ENCODE peak calls at places on chromosomes 1 and 21, in eight cellular contexts. X, O, F, H, V, W, J and U are unnamed samples.

GRCh38 chr1:234887026-234887910 is 241.4 kb downstream of the TOMM20 start:
- DNase-seq in X (no peak), O (peak), F (no peak), H (no peak), V (peak), W (no peak), J (no peak), U (no peak)

GRCh38 chr1:233304489-233305102 is 9.1 kb upstream of the PCNX2 start:
- DNase-seq in X (no peak), O (peak), F (peak), H (no peak), V (peak), W (no peak), J (peak), U (no peak)

GRCh38 chr21:36860736-36861594 is 105.5 kb downstream of the HLCS start:
- DNase-seq in X (no peak), O (peak), F (no peak), H (no peak), V (no peak), W (no peak), J (no peak), U (no peak)

GRCh38 chr1:151898519-151898991 is 10.8 kb downstream of the THEM4 start:
- DNase-seq in X (no peak), O (no peak), F (no peak), H (no peak), V (no peak), W (peak), J (no peak), U (peak)

GRCh38 chr1:7770620-7770938 is 517 bp upstream of the VAMP3 start:
- DNase-seq in X (no peak), O (no peak), F (no peak), H (no peak), V (no peak), W (no peak), J (no peak), U (no peak)

GRCh38 chr1:23384312-23385058 is 14.8 kb upstream of the ZNF436 start:
- DNase-seq in X (no peak), O (peak), F (no peak), H (no peak), V (peak), W (no peak), J (no peak), U (no peak)

GRCh38 chr1:32247452-32247851 is 430 bp downstream of the FAM167B start:
- DNase-seq in X (no peak), O (no peak), F (no peak), H (no peak), V (no peak), W (no peak), J (no peak), U (no peak)

GRCh38 chr1:3492545-3493246 is 38.2 kb downstream of the ARHGEF16 start:
- DNase-seq in X (no peak), O (no peak), F (no peak), H (no peak), V (no peak), W (peak), J (no peak), U (no peak)

GRCh38 chr1:168338589-168339503 is 58.2 kb downstream of the TBX19 start:
- DNase-seq in X (no peak), O (no peak), F (no peak), H (no peak), V (no peak), W (no peak), J (no peak), U (no peak)

GRCh38 chr1:109621402-109622101 is 1.9 kb downstream of the AMPD2 start:
- DNase-seq in X (no peak), O (no peak), F (no peak), H (no peak), V (peak), W (no peak), J (no peak), U (no peak)

GRCh38 chr1:228510101-228510850 is 23.1 kb downstream of the RNF187 start:
- DNase-seq in X (no peak), O (no peak), F (no peak), H (no peak), V (no peak), W (no peak), J (no peak), U (no peak)

GRCh38 chr1:22952694-22953391 is 19.8 kb downstream of the LACTBL1 start:
- DNase-seq in X (no peak), O (no peak), F (no peak), H (peak), V (no peak), W (no peak), J (peak), U (no peak)

GRCh38 chr1:145961109-145961424 is 3.2 kb upstream of the LIX1L start:
- DNase-seq in X (peak), O (no peak), F (no peak), H (no peak), V (no peak), W (no peak), J (peak), U (no peak)

GRCh38 chr1:230128569-230129269 is 61.7 kb downstream of the GALNT2 start:
- DNase-seq in X (no peak), O (no peak), F (no peak), H (no peak), V (no peak), W (no peak), J (no peak), U (no peak)

GRCh38 chr1:165284471-165284870 is 72.0 kb downstream of the LMX1A start:
- DNase-seq in X (no peak), O (no peak), F (no peak), H (no peak), V (no peak), W (no peak), J (no peak), U (peak)

GRCh38 chr1:89525169-89525855 is 683 bp downstream of the LRRC8B start:
- DNase-seq in X (peak), O (no peak), F (peak), H (peak), V (no peak), W (no peak), J (peak), U (peak)

GRCh38 chr1:54814148-54814498 is 13.0 kb upstream of the TTC22 start:
- DNase-seq in X (no peak), O (no peak), F (no peak), H (no peak), V (no peak), W (peak), J (no peak), U (peak)

GRCh38 chr1:202664083-202664482 is 46.2 kb downstream of the SYT2 start:
- DNase-seq in X (no peak), O (no peak), F (no peak), H (no peak), V (peak), W (no peak), J (no peak), U (no peak)

GRCh38 chr1:199687321-199687720 is 340.2 kb upstream of the NR5A2 start:
- DNase-seq in X (no peak), O (peak), F (no peak), H (no peak), V (peak), W (no peak), J (peak), U (no peak)

GRCh38 chr1:23904748-23905357 is 8.3 kb downstream of the CNR2 start:
- DNase-seq in X (no peak), O (no peak), F (no peak), H (no peak), V (no peak), W (no peak), J (no peak), U (no peak)

GRCh38 chr1:113758631-113759340 is 500 bp downstream of the PHTF1 start:
- DNase-seq in X (peak), O (peak), F (peak), H (peak), V (peak), W (peak), J (peak), U (peak)

GRCh38 chr1:202807367-202807925 is 775 bp downstream of the KDM5B start:
- DNase-seq in X (peak), O (peak), F (peak), H (peak), V (no peak), W (no peak), J (peak), U (peak)

GRCh38 chr1:22916469-22916817 is 56.2 kb downstream of the LACTBL1 start:
- DNase-seq in X (no peak), O (no peak), F (no peak), H (no peak), V (no peak), W (no peak), J (no peak), U (no peak)

GRCh38 chr1:186620951-186621350 is 59.3 kb downstream of the PTGS2 start:
- DNase-seq in X (no peak), O (peak), F (no peak), H (no peak), V (peak), W (no peak), J (no peak), U (no peak)

GRCh38 chr1:203954293-203954692 is 92.9 kb downstream of the SNRPE start:
- DNase-seq in X (no peak), O (no peak), F (no peak), H (no peak), V (no peak), W (no peak), J (no peak), U (no peak)

GRCh38 chr1:209076688-209077087 is 506.8 kb upstream of the CAMK1G start:
- DNase-seq in X (no peak), O (peak), F (no peak), H (no peak), V (peak), W (no peak), J (peak), U (no peak)
- TF ChIP-seq CTCF in X (no peak), O (peak), F (peak), H (no peak), V (peak), W (no peak), J (peak), U (peak)

GRCh38 chr1:212269306-212269705 is 15.9 kb upstream of the PPP2R5A start:
- DNase-seq in X (no peak), O (no peak), F (peak), H (no peak), V (no peak), W (no peak), J (peak), U (no peak)
- TF ChIP-seq CTCF in X (no peak), O (peak), F (no peak), H (no peak), V (no peak), W (no peak), J (peak), U (no peak)

GRCh38 chr21:37915941-37916794 is at the start of gene KCNJ6:
- DNase-seq in X (peak), O (peak), F (peak), H (peak), V (peak), W (peak), J (peak), U (peak)
- TF ChIP-seq CTCF in X (peak), O (peak), F (peak), H (no peak), V (peak), W (peak), J (peak), U (no peak)

GRCh38 chr21:29194342-29194741 is 63.9 kb downstream of the MAP3K7CL start:
- DNase-seq in X (no peak), O (no peak), F (no peak), H (no peak), V (no peak), W (no peak), J (no peak), U (no peak)

GRCh38 chr21:29194847-29195246 is 64.4 kb downstream of the MAP3K7CL start:
- DNase-seq in X (no peak), O (no peak), F (no peak), H (no peak), V (no peak), W (no peak), J (no peak), U (no peak)

GRCh38 chr21:29196664-29197052 is 66.2 kb downstream of the MAP3K7CL start:
- DNase-seq in X (no peak), O (no peak), F (no peak), H (no peak), V (no peak), W (no peak), J (no peak), U (no peak)

GRCh38 chr21:29193907-29194306 is 63.5 kb downstream of the MAP3K7CL start:
- DNase-seq in X (no peak), O (no peak), F (no peak), H (no peak), V (no peak), W (no peak), J (no peak), U (no peak)

GRCh38 chr21:29196021-29196663 is 65.7 kb downstream of the MAP3K7CL start:
- DNase-seq in X (no peak), O (peak), F (no peak), H (no peak), V (peak), W (peak), J (peak), U (no peak)
- TF ChIP-seq CTCF in X (peak), O (peak), F (no peak), H (no peak), V (peak), W (peak), J (peak), U (no peak)

DNA sequence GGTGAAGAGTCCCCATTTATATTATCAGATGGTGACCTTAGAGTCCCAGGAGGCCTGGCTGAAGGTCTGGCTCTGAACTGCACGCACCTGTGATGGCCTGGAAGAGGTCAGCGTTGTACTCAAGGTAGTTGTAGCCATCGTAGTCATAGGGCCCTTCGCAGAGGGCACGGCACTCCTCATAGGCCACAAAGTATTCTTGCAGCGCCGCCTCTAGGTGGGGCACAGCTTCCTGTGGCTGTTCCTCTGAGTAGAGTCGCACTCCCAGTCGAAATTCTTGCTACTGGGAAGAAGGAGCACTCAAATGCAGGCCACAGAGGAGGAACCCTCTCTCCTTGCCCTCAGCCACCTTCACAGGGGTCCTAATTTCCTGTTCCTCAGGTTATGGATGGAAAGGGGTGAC is 7.7 kb downstream of the P3H1 start:
- DNase-seq in X (no peak), O (no peak), F (peak), H (peak), V (no peak), W (no peak), J (peak), U (no peak)
- TF ChIP-seq CTCF in X (no peak), O (no peak), F (no peak), H (no peak), V (no peak), W (no peak), J (peak), U (no peak)